ENCODE peak calls at places on chromosomes 4 and X, in seven cellular contexts. One of them, this sample, is unnamed.
A peak's percentile ranks its signal among the peaks of the same experiment; 100 is the strongest.

GRCh38 chrX:150200820-150201287 is 162.3 kb upstream of the MAMLD1 start:
- DNase-seq in H9: no peak
- DNase-seq in IMR-90: peak; percentile 98
- DNase-seq in neuronal stem cell: no peak
- DNase-seq in mesenchymal stem cell: peak; percentile 97
- DNase-seq in H1: no peak
- DNase-seq in trophoblast cell: peak; percentile 85
- DNase-seq in this sample: peak; percentile 79

GRCh38 chrX:55778322-55778721 is 60.8 kb downstream of the RRAGB start:
- DNase-seq in H9: no peak
- DNase-seq in IMR-90: peak; percentile 5
- DNase-seq in neuronal stem cell: no peak
- DNase-seq in mesenchymal stem cell: peak; percentile 4
- DNase-seq in H1: no peak
- DNase-seq in trophoblast cell: peak; percentile 91
- DNase-seq in this sample: peak; percentile 49

GRCh38 chrX:44872319-44872816 is 620 bp upstream of the KDM6A start:
- DNase-seq in H9: no peak
- DNase-seq in IMR-90: peak; percentile 4
- DNase-seq in neuronal stem cell: no peak
- DNase-seq in mesenchymal stem cell: peak; percentile 42
- DNase-seq in H1: no peak
- DNase-seq in trophoblast cell: peak; percentile 47
- DNase-seq in this sample: no peak

GRCh38 chrX:123993326-123993725 is 31.8 kb downstream of the STAG2 start:
- DNase-seq in H9: no peak
- DNase-seq in IMR-90: peak; percentile 81
- DNase-seq in neuronal stem cell: no peak
- DNase-seq in mesenchymal stem cell: peak; percentile 80
- DNase-seq in H1: no peak
- DNase-seq in trophoblast cell: peak; percentile 32
- DNase-seq in this sample: no peak

GRCh38 chr4:105972946-105973621 is 77.8 kb downstream of the NPNT start:
- DNase-seq in H9: no peak
- DNase-seq in IMR-90: no peak
- DNase-seq in neuronal stem cell: no peak
- DNase-seq in mesenchymal stem cell: no peak
- DNase-seq in H1: no peak
- DNase-seq in trophoblast cell: no peak
- DNase-seq in this sample: no peak

GRCh38 chr4:185542626-185543336 is 7.5 kb upstream of the PDLIM3 start:
- DNase-seq in H9: no peak
- DNase-seq in IMR-90: peak; percentile 46
- DNase-seq in neuronal stem cell: no peak
- DNase-seq in mesenchymal stem cell: peak; percentile 79
- DNase-seq in H1: no peak
- DNase-seq in trophoblast cell: no peak
- DNase-seq in this sample: no peak

GRCh38 chr4:38082424-38083374 is 122.5 kb downstream of the PTTG2 start:
- DNase-seq in H9: no peak
- DNase-seq in IMR-90: peak; percentile 97
- DNase-seq in neuronal stem cell: no peak
- DNase-seq in mesenchymal stem cell: peak; percentile 90
- DNase-seq in H1: no peak
- DNase-seq in trophoblast cell: peak; percentile 61
- DNase-seq in this sample: no peak

GRCh38 chrX:31929366-31929765 is 857.5 kb upstream of the FTHL17 start:
- DNase-seq in H9: no peak
- DNase-seq in IMR-90: no peak
- DNase-seq in neuronal stem cell: no peak
- DNase-seq in mesenchymal stem cell: no peak
- DNase-seq in H1: no peak
- DNase-seq in trophoblast cell: no peak
- DNase-seq in this sample: no peak

GRCh38 chr4:65604515-65604914 is 65.8 kb downstream of the EPHA5 start:
- DNase-seq in H9: no peak
- DNase-seq in IMR-90: no peak
- DNase-seq in neuronal stem cell: no peak
- DNase-seq in mesenchymal stem cell: no peak
- DNase-seq in H1: no peak
- DNase-seq in trophoblast cell: no peak
- DNase-seq in this sample: no peak

GRCh38 chrX:106615041-106615440 is 3.3 kb downstream of the RADX start:
- DNase-seq in H9: no peak
- DNase-seq in IMR-90: no peak
- DNase-seq in neuronal stem cell: no peak
- DNase-seq in mesenchymal stem cell: peak; percentile 4
- DNase-seq in H1: no peak
- DNase-seq in trophoblast cell: no peak
- DNase-seq in this sample: no peak

GRCh38 chrX:154444001-154444754 is at the start of gene FAM50A:
- DNase-seq in H9: peak; percentile 51
- DNase-seq in IMR-90: peak; percentile 42
- DNase-seq in neuronal stem cell: no peak
- DNase-seq in mesenchymal stem cell: peak; percentile 65
- DNase-seq in H1: no peak
- DNase-seq in trophoblast cell: peak; percentile 77
- DNase-seq in this sample: peak; percentile 51

GRCh38 chrX:115017455-115017854 is at the start of gene IL13RA2:
- DNase-seq in H9: no peak
- DNase-seq in IMR-90: no peak
- DNase-seq in neuronal stem cell: no peak
- DNase-seq in mesenchymal stem cell: peak; percentile 8
- DNase-seq in H1: no peak
- DNase-seq in trophoblast cell: peak; percentile 58
- DNase-seq in this sample: peak; percentile 27

GRCh38 chr4:186264660-186265059 is 1.3 kb upstream of the F11 start:
- DNase-seq in H9: no peak
- DNase-seq in IMR-90: no peak
- DNase-seq in neuronal stem cell: no peak
- DNase-seq in mesenchymal stem cell: no peak
- DNase-seq in H1: no peak
- DNase-seq in trophoblast cell: no peak
- DNase-seq in this sample: no peak

GRCh38 chr4:59597536-59598232 is 1602.4 kb upstream of the ADGRL3 start:
- DNase-seq in H9: no peak
- DNase-seq in IMR-90: no peak
- DNase-seq in neuronal stem cell: no peak
- DNase-seq in mesenchymal stem cell: peak; percentile 13
- DNase-seq in H1: no peak
- DNase-seq in trophoblast cell: no peak
- DNase-seq in this sample: no peak

GRCh38 chr4:141771889-141772830 is 135.8 kb downstream of the IL15 start:
- DNase-seq in H9: no peak
- DNase-seq in IMR-90: no peak
- DNase-seq in neuronal stem cell: no peak
- DNase-seq in mesenchymal stem cell: no peak
- DNase-seq in H1: no peak
- DNase-seq in trophoblast cell: no peak
- DNase-seq in this sample: no peak

GRCh38 chr4:38802561-38803355 is 1.8 kb downstream of the TLR1 start:
- DNase-seq in H9: no peak
- DNase-seq in IMR-90: no peak
- DNase-seq in neuronal stem cell: no peak
- DNase-seq in mesenchymal stem cell: no peak
- DNase-seq in H1: no peak
- DNase-seq in trophoblast cell: no peak
- DNase-seq in this sample: peak; percentile 33

GRCh38 chr4:1460967-1461868 is 55.0 kb upstream of the NKX1-1 start:
- DNase-seq in H9: no peak
- DNase-seq in IMR-90: no peak
- DNase-seq in neuronal stem cell: no peak
- DNase-seq in mesenchymal stem cell: no peak
- DNase-seq in H1: no peak
- DNase-seq in trophoblast cell: no peak
- DNase-seq in this sample: no peak

GRCh38 chrX:124240422-124240821 is 92.0 kb upstream of the TEX13D start:
- DNase-seq in H9: no peak
- DNase-seq in IMR-90: no peak
- DNase-seq in neuronal stem cell: no peak
- DNase-seq in mesenchymal stem cell: no peak
- DNase-seq in H1: no peak
- DNase-seq in trophoblast cell: no peak
- DNase-seq in this sample: no peak

GRCh38 chr4:126071346-126072333 is 756.9 kb downstream of the FAT4 start:
- DNase-seq in H9: no peak
- DNase-seq in IMR-90: peak; percentile 78
- DNase-seq in neuronal stem cell: no peak
- DNase-seq in mesenchymal stem cell: no peak
- DNase-seq in H1: no peak
- DNase-seq in trophoblast cell: no peak
- DNase-seq in this sample: no peak

GRCh38 chrX:111284615-111285294 is 14.5 kb upstream of the CAPN6 start:
- DNase-seq in H9: no peak
- DNase-seq in IMR-90: no peak
- DNase-seq in neuronal stem cell: no peak
- DNase-seq in mesenchymal stem cell: no peak
- DNase-seq in H1: no peak
- DNase-seq in trophoblast cell: no peak
- DNase-seq in this sample: no peak

GRCh38 chr4:3290476-3290875 is 2.3 kb upstream of the RGS12 start:
- DNase-seq in H9: no peak
- DNase-seq in IMR-90: no peak
- DNase-seq in neuronal stem cell: no peak
- DNase-seq in mesenchymal stem cell: no peak
- DNase-seq in H1: no peak
- DNase-seq in trophoblast cell: no peak
- DNase-seq in this sample: no peak

GRCh38 chr4:7124643-7125442 is 57.0 kb upstream of the GRPEL1 start:
- DNase-seq in H9: peak; percentile 58
- DNase-seq in IMR-90: peak; percentile 95
- DNase-seq in neuronal stem cell: no peak
- DNase-seq in mesenchymal stem cell: peak; percentile 81
- DNase-seq in H1: no peak
- DNase-seq in trophoblast cell: no peak
- DNase-seq in this sample: peak; percentile 48

GRCh38 chr4:124710911-124711310 is 1.6 kb downstream of the ANKRD50 start:
- DNase-seq in H9: no peak
- DNase-seq in IMR-90: no peak
- DNase-seq in neuronal stem cell: no peak
- DNase-seq in mesenchymal stem cell: peak; percentile 28
- DNase-seq in H1: no peak
- DNase-seq in trophoblast cell: no peak
- DNase-seq in this sample: no peak

GRCh38 chr4:53688186-53688790 is 97.0 kb upstream of the LNX1 start:
- DNase-seq in H9: no peak
- DNase-seq in IMR-90: peak; percentile 100
- DNase-seq in neuronal stem cell: no peak
- DNase-seq in mesenchymal stem cell: peak; percentile 99
- DNase-seq in H1: no peak
- DNase-seq in trophoblast cell: peak; percentile 76
- DNase-seq in this sample: no peak

GRCh38 chr4:138702471-138702870 is 313.1 kb upstream of the NOCT start:
- DNase-seq in H9: no peak
- DNase-seq in IMR-90: no peak
- DNase-seq in neuronal stem cell: no peak
- DNase-seq in mesenchymal stem cell: no peak
- DNase-seq in H1: no peak
- DNase-seq in trophoblast cell: no peak
- DNase-seq in this sample: no peak

GRCh38 chrX:68994135-68994882 is 165.5 kb downstream of the EFNB1 start:
- DNase-seq in H9: peak; percentile 10
- DNase-seq in IMR-90: no peak
- DNase-seq in neuronal stem cell: no peak
- DNase-seq in mesenchymal stem cell: no peak
- DNase-seq in H1: no peak
- DNase-seq in trophoblast cell: no peak
- DNase-seq in this sample: no peak
- H3K27ac ChIP-seq in H9: no peak overlapping the region
- H3K27ac ChIP-seq in IMR-90: no peak overlapping the region
- H3K27ac ChIP-seq in neuronal stem cell: no peak overlapping the region
- H3K27ac ChIP-seq in mesenchymal stem cell: no peak overlapping the region
- H3K27ac ChIP-seq in H1: no peak overlapping the region
- H3K27ac ChIP-seq in trophoblast cell: no peak overlapping the region
- H3K27ac ChIP-seq in this sample: no peak overlapping the region

GRCh38 chrX:24184018-24184417 is 34.5 kb downstream of the ZFX start:
- DNase-seq in H9: no peak
- DNase-seq in IMR-90: no peak
- DNase-seq in neuronal stem cell: no peak
- DNase-seq in mesenchymal stem cell: no peak
- DNase-seq in H1: no peak
- DNase-seq in trophoblast cell: no peak
- DNase-seq in this sample: no peak
- H3K18ac ChIP-seq in H9: no peak overlapping the region
- H3K18ac ChIP-seq in IMR-90: no peak overlapping the region
- H3K18ac ChIP-seq in neuronal stem cell: no peak overlapping the region
- H3K18ac ChIP-seq in mesenchymal stem cell: no peak overlapping the region
- H3K18ac ChIP-seq in H1: no peak overlapping the region
- H3K18ac ChIP-seq in trophoblast cell: no peak overlapping the region
- H3K18ac ChIP-seq in this sample: no peak overlapping the region

DNA sequence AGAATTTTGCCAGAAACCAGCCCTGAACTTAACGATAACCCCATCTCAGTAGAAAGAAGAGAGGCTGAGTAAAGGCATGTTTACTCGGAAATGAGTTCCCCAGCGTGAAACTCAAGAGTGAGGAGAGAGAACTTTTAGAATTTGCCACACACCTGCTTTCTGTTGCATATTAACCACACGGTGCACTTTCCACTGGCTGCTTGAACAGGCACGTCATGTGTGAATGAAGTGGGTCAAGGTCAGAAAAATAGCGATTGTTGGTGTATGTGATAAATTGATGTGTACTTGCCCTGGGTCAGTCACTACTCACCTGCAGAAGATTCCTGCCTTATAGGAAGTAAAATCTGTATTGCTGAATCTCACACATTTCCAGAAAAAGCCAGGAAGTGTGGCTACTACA is 395.7 kb downstream of the TRIML1 start:
- DNase-seq in H9: no peak
- DNase-seq in IMR-90: no peak
- DNase-seq in neuronal stem cell: no peak
- DNase-seq in mesenchymal stem cell: no peak
- DNase-seq in H1: no peak
- DNase-seq in trophoblast cell: no peak
- DNase-seq in this sample: no peak
- H3K4ac ChIP-seq in H9: no peak overlapping the region
- H3K4ac ChIP-seq in IMR-90: no peak overlapping the region
- H3K4ac ChIP-seq in neuronal stem cell: no peak overlapping the region
- H3K4ac ChIP-seq in mesenchymal stem cell: no peak overlapping the region
- H3K4ac ChIP-seq in H1: no peak overlapping the region
- H3K4ac ChIP-seq in trophoblast cell: no peak overlapping the region
- H3K4ac ChIP-seq in this sample: no peak overlapping the region

GRCh38 chrX:134603806-134604700 is 54.2 kb downstream of the PLAC1 start:
- DNase-seq in H9: no peak
- DNase-seq in IMR-90: peak; percentile 90
- DNase-seq in neuronal stem cell: no peak
- DNase-seq in mesenchymal stem cell: peak; percentile 60
- DNase-seq in H1: no peak
- DNase-seq in trophoblast cell: peak; percentile 64
- DNase-seq in this sample: peak; percentile 78
- H3K27ac ChIP-seq in H9: no peak overlapping the region
- H3K27ac ChIP-seq in IMR-90: peak overlapping the region; percentile 99
- H3K27ac ChIP-seq in neuronal stem cell: no peak overlapping the region
- H3K27ac ChIP-seq in mesenchymal stem cell: peak overlapping the region; percentile 45
- H3K27ac ChIP-seq in H1: no peak overlapping the region
- H3K27ac ChIP-seq in trophoblast cell: no peak overlapping the region
- H3K27ac ChIP-seq in this sample: no peak overlapping the region

GRCh38 chrX:134683351-134683750 is 25.1 kb upstream of the PLAC1 start:
- DNase-seq in H9: no peak
- DNase-seq in IMR-90: no peak
- DNase-seq in neuronal stem cell: no peak
- DNase-seq in mesenchymal stem cell: no peak
- DNase-seq in H1: no peak
- DNase-seq in trophoblast cell: no peak
- DNase-seq in this sample: no peak
- H3K18ac ChIP-seq in H9: no peak overlapping the region
- H3K18ac ChIP-seq in IMR-90: no peak overlapping the region
- H3K18ac ChIP-seq in neuronal stem cell: no peak overlapping the region
- H3K18ac ChIP-seq in mesenchymal stem cell: no peak overlapping the region
- H3K18ac ChIP-seq in H1: no peak overlapping the region
- H3K18ac ChIP-seq in trophoblast cell: no peak overlapping the region
- H3K18ac ChIP-seq in this sample: no peak overlapping the region